ENCODE peak calls at places on chromosomes 16 and 17, in seven cellular contexts. One of them, this sample, is unnamed.

GRCh38 chr17:81998222-81998621 is 20.8 kb downstream of the ASPSCR1 start:
- DNase-seq in H1: no peak
- DNase-seq in HCT116: no peak
- DNase-seq in GM12878: no peak
- DNase-seq in HepG2: no peak
- DNase-seq in K562: no peak
- DNase-seq in SK-N-SH: no peak
- DNase-seq in this sample: no peak

GRCh38 chr17:46976626-46977270 is 2.3 kb downstream of the RPRML start:
- DNase-seq in H1: no peak
- DNase-seq in HCT116: no peak
- DNase-seq in GM12878: no peak
- DNase-seq in HepG2: no peak
- DNase-seq in K562: peak
- DNase-seq in SK-N-SH: no peak
- DNase-seq in this sample: no peak

GRCh38 chr17:81031571-81032550 is 3.1 kb upstream of the BAIAP2 start:
- DNase-seq in H1: no peak
- DNase-seq in HCT116: no peak
- DNase-seq in GM12878: no peak
- DNase-seq in HepG2: no peak
- DNase-seq in K562: no peak
- DNase-seq in SK-N-SH: no peak
- DNase-seq in this sample: no peak

GRCh38 chr17:57739402-57740224 is 5.5 kb downstream of the CCDC182 start:
- DNase-seq in H1: no peak
- DNase-seq in HCT116: peak
- DNase-seq in GM12878: no peak
- DNase-seq in HepG2: peak
- DNase-seq in K562: peak
- DNase-seq in SK-N-SH: peak
- DNase-seq in this sample: peak

GRCh38 chr17:31733326-31733725 is 125.7 kb downstream of the COPRS start:
- DNase-seq in H1: no peak
- DNase-seq in HCT116: no peak
- DNase-seq in GM12878: no peak
- DNase-seq in HepG2: no peak
- DNase-seq in K562: no peak
- DNase-seq in SK-N-SH: no peak
- DNase-seq in this sample: peak

GRCh38 chr17:70095455-70095854 is 20.4 kb downstream of the KCNJ16 start:
- DNase-seq in H1: no peak
- DNase-seq in HCT116: no peak
- DNase-seq in GM12878: no peak
- DNase-seq in HepG2: no peak
- DNase-seq in K562: no peak
- DNase-seq in SK-N-SH: no peak
- DNase-seq in this sample: no peak

GRCh38 chr16:19555938-19556778 is 655 bp downstream of the VPS35L start:
- DNase-seq in H1: peak
- DNase-seq in HCT116: peak
- DNase-seq in GM12878: peak
- DNase-seq in HepG2: no peak
- DNase-seq in K562: peak
- DNase-seq in SK-N-SH: peak
- DNase-seq in this sample: no peak

GRCh38 chr17:83190601-83191387 is 111.4 kb downstream of the METRNL start:
- DNase-seq in H1: no peak
- DNase-seq in HCT116: no peak
- DNase-seq in GM12878: no peak
- DNase-seq in HepG2: no peak
- DNase-seq in K562: no peak
- DNase-seq in SK-N-SH: no peak
- DNase-seq in this sample: no peak

GRCh38 chr16:27458196-27458728 is 56.3 kb downstream of the IL21R start:
- DNase-seq in H1: no peak
- DNase-seq in HCT116: no peak
- DNase-seq in GM12878: no peak
- DNase-seq in HepG2: no peak
- DNase-seq in K562: no peak
- DNase-seq in SK-N-SH: no peak
- DNase-seq in this sample: no peak

GRCh38 chr17:17935321-17936271 is 36.6 kb downstream of the TOM1L2 start:
- DNase-seq in H1: no peak
- DNase-seq in HCT116: no peak
- DNase-seq in GM12878: no peak
- DNase-seq in HepG2: peak
- DNase-seq in K562: no peak
- DNase-seq in SK-N-SH: no peak
- DNase-seq in this sample: no peak
- TF ChIP-seq JUND in H1: no peak
- TF ChIP-seq JUND in HCT116: no peak
- TF ChIP-seq JUND in GM12878: no peak
- TF ChIP-seq JUND in HepG2: no peak
- TF ChIP-seq JUND in K562: no peak
- TF ChIP-seq JUND in SK-N-SH: peak
- TF ChIP-seq JUND in this sample: no peak

GRCh38 chr17:78117027-78117981 is 11.3 kb downstream of the TMC6 start:
- DNase-seq in H1: peak
- DNase-seq in HCT116: no peak
- DNase-seq in GM12878: no peak
- DNase-seq in HepG2: no peak
- DNase-seq in K562: no peak
- DNase-seq in SK-N-SH: peak
- DNase-seq in this sample: no peak

GRCh38 chr17:78112508-78113471 is 15.8 kb downstream of the TMC6 start:
- DNase-seq in H1: peak
- DNase-seq in HCT116: peak
- DNase-seq in GM12878: no peak
- DNase-seq in HepG2: peak
- DNase-seq in K562: peak
- DNase-seq in SK-N-SH: peak
- DNase-seq in this sample: peak

GRCh38 chr17:78113804-78114785 is 14.5 kb downstream of the TMC6 start:
- DNase-seq in H1: no peak
- DNase-seq in HCT116: no peak
- DNase-seq in GM12878: no peak
- DNase-seq in HepG2: no peak
- DNase-seq in K562: no peak
- DNase-seq in SK-N-SH: no peak
- DNase-seq in this sample: no peak

GRCh38 chr17:78116411-78116810 is 12.1 kb downstream of the TMC6 start:
- DNase-seq in H1: no peak
- DNase-seq in HCT116: no peak
- DNase-seq in GM12878: no peak
- DNase-seq in HepG2: no peak
- DNase-seq in K562: no peak
- DNase-seq in SK-N-SH: no peak
- DNase-seq in this sample: no peak

GRCh38 chr17:78114831-78115723 is 13.5 kb downstream of the TMC6 start:
- DNase-seq in H1: no peak
- DNase-seq in HCT116: no peak
- DNase-seq in GM12878: no peak
- DNase-seq in HepG2: no peak
- DNase-seq in K562: no peak
- DNase-seq in SK-N-SH: peak
- DNase-seq in this sample: no peak
- TF ChIP-seq JUND in H1: no peak
- TF ChIP-seq JUND in HCT116: no peak
- TF ChIP-seq JUND in GM12878: no peak
- TF ChIP-seq JUND in HepG2: no peak
- TF ChIP-seq JUND in K562: no peak
- TF ChIP-seq JUND in SK-N-SH: no peak
- TF ChIP-seq JUND in this sample: no peak

GRCh38 chr17:63095879-63096278 is 129.8 kb downstream of the TANC2 start:
- DNase-seq in H1: no peak
- DNase-seq in HCT116: no peak
- DNase-seq in GM12878: no peak
- DNase-seq in HepG2: no peak
- DNase-seq in K562: no peak
- DNase-seq in SK-N-SH: no peak
- DNase-seq in this sample: no peak
- TF ChIP-seq JUND in H1: no peak
- TF ChIP-seq JUND in HCT116: no peak
- TF ChIP-seq JUND in GM12878: no peak
- TF ChIP-seq JUND in HepG2: no peak
- TF ChIP-seq JUND in K562: no peak
- TF ChIP-seq JUND in SK-N-SH: no peak
- TF ChIP-seq JUND in this sample: no peak

DNA sequence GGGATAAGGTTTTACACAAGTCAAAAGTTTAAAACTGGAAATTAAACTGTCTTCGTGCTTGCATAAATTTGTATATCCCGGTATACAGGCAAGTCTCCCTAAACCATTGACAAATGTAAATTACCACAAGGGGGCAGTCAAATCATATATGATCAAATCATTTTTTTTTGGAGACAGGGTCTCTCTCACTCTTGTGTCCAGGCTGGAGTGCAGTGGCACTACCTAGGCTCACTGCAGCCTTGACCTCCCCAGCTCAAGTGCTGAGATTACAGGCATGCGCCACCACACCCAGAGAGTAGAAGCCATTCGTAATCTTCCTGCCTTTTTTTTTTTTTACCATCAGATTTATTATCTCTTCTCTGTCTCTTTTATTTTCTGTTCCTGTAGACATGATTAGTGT is 18.5 kb downstream of the TOP2A start:
- DNase-seq in H1: no peak
- DNase-seq in HCT116: peak
- DNase-seq in GM12878: no peak
- DNase-seq in HepG2: peak
- DNase-seq in K562: peak
- DNase-seq in SK-N-SH: peak
- DNase-seq in this sample: no peak
- TF ChIP-seq JUND in H1: no peak
- TF ChIP-seq JUND in HCT116: no peak
- TF ChIP-seq JUND in GM12878: no peak
- TF ChIP-seq JUND in HepG2: no peak
- TF ChIP-seq JUND in K562: no peak
- TF ChIP-seq JUND in SK-N-SH: no peak
- TF ChIP-seq JUND in this sample: no peak

DNA sequence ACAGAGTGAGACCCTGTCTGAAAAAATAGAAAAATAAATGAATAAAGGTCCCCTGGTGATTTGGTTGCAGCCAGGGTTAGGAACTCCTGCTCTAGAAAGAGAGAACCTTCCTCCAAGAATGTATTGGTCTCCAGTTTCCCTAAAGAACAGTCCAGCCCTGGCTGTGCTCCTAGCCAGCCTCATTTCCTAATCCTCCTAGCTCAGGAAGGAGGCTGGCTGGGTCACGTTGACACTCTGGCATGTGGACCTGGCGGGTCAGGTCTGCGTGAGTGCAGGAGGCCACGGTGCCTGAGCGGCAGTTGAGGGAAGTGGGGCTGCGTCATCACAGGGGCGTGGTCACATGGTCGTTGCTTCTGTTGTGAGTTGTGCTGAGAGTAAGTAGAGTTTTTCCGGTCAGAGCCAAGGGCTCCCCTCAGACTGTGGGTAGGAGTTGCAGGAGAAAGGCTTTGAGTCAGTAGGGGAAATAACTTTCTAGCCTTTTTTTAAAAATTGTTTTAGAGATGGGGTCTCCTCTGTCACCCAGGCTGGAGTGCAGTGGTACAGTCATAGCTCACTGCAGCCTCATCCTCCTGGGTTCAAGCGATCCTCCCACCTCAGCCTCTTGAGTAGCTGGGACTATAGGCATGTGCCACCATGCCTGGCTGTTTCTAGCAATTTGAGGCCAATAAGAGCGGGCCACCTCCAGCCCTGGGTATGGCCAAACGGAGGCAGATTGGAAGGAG is 194.0 kb upstream of the CIBAR2 start:
- DNase-seq in H1: no peak
- DNase-seq in HCT116: peak
- DNase-seq in GM12878: peak
- DNase-seq in HepG2: peak
- DNase-seq in K562: peak
- DNase-seq in SK-N-SH: no peak
- DNase-seq in this sample: peak
- TF ChIP-seq JUND in H1: no peak
- TF ChIP-seq JUND in HCT116: no peak
- TF ChIP-seq JUND in GM12878: no peak
- TF ChIP-seq JUND in HepG2: peak
- TF ChIP-seq JUND in K562: peak
- TF ChIP-seq JUND in SK-N-SH: no peak
- TF ChIP-seq JUND in this sample: no peak

DNA sequence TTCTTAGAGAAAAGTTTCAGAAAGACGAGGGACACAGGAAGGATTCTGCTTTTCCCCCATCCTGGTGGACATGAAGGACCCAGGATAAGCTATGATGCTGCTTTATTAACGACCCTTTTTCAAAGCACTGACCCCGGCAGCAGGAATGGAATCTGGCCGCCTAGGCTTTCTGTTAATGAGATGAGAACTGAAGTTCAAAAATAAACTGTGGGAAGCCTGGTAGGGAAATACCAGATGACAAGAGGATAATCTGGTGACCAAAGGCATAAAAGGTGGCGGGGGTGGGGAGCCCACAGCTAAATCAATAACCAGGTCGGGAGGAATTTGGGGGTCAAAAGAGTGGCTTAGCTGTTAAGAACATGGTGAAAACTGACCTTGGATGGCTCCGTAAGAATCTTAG is 171.0 kb downstream of the XYLT1 start:
- DNase-seq in H1: no peak
- DNase-seq in HCT116: no peak
- DNase-seq in GM12878: no peak
- DNase-seq in HepG2: no peak
- DNase-seq in K562: no peak
- DNase-seq in SK-N-SH: no peak
- DNase-seq in this sample: no peak
- TF ChIP-seq JUND in H1: no peak
- TF ChIP-seq JUND in HCT116: no peak
- TF ChIP-seq JUND in GM12878: no peak
- TF ChIP-seq JUND in HepG2: no peak
- TF ChIP-seq JUND in K562: no peak
- TF ChIP-seq JUND in SK-N-SH: no peak
- TF ChIP-seq JUND in this sample: no peak

DNA sequence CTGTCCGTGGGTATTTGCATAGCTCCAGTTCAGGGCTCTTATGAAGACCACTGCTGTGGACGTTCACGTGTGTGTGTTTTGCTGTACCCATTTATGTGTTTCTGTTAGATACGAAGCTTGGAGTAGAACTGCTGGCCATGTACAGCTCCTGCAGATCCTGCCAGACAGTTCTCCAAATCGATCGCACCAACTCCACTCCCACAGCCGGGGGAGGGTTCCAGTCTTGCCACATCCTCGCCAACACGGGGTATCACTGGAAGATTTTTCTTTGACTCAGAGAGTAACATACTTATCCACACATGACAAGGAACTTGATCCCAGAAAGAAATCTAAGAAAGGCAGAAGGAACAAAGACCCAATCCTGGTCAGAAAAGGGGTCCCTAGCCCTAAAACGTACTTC is 37.4 kb downstream of the TMEM186 start:
- DNase-seq in H1: no peak
- DNase-seq in HCT116: no peak
- DNase-seq in GM12878: no peak
- DNase-seq in HepG2: no peak
- DNase-seq in K562: no peak
- DNase-seq in SK-N-SH: no peak
- DNase-seq in this sample: no peak
- TF ChIP-seq JUND in H1: no peak
- TF ChIP-seq JUND in HCT116: no peak
- TF ChIP-seq JUND in GM12878: no peak
- TF ChIP-seq JUND in HepG2: no peak
- TF ChIP-seq JUND in K562: no peak
- TF ChIP-seq JUND in SK-N-SH: no peak
- TF ChIP-seq JUND in this sample: no peak